ENCODE peak calls at places on chromosome 11, in four cellular contexts. One of them, this sample, is unnamed.

GRCh38 chr11:20057055-20057943 is 103.0 kb downstream of the DBX1 start:
- DNase-seq in NCI-H82: no peak
- DNase-seq in activated naive CD8-positive, alpha-beta T cell treated with anti-CD3 and anti-CD28 coated beads, Interleukin-2, amount 50 U/mL, for 24 hours: no peak
- DNase-seq in CD8-positive, alpha-beta T cell: no peak
- DNase-seq in this sample: no peak

GRCh38 chr11:111347002-111347722 is 31.9 kb downstream of the POU2AF1 start:
- DNase-seq in NCI-H82: no peak
- DNase-seq in CD8-positive, alpha-beta T cell: no peak
- DNase-seq in activated naive CD8-positive, alpha-beta T cell treated with anti-CD3 and anti-CD28 coated beads, Interleukin-2, amount 50 U/mL, for 24 hours: no peak
- DNase-seq in this sample: no peak

GRCh38 chr11:19919050-19919561 is 206.5 kb downstream of the NAV2 start:
- DNase-seq in NCI-H82: no peak
- DNase-seq in activated naive CD8-positive, alpha-beta T cell treated with anti-CD3 and anti-CD28 coated beads, Interleukin-2, amount 50 U/mL, for 24 hours: no peak
- DNase-seq in CD8-positive, alpha-beta T cell: no peak
- DNase-seq in this sample: no peak

GRCh38 chr11:112784323-112785073 is 176.7 kb upstream of the NCAM1 start:
- DNase-seq in NCI-H82: peak; percentile 94
- DNase-seq in CD8-positive, alpha-beta T cell: no peak
- DNase-seq in activated naive CD8-positive, alpha-beta T cell treated with anti-CD3 and anti-CD28 coated beads, Interleukin-2, amount 50 U/mL, for 24 hours: no peak
- DNase-seq in this sample: no peak

GRCh38 chr11:43825217-43825816 is 55.3 kb upstream of the ALKBH3 start:
- DNase-seq in NCI-H82: peak; percentile 43
- DNase-seq in CD8-positive, alpha-beta T cell: no peak
- DNase-seq in activated naive CD8-positive, alpha-beta T cell treated with anti-CD3 and anti-CD28 coated beads, Interleukin-2, amount 50 U/mL, for 24 hours: peak; percentile 10
- DNase-seq in this sample: no peak

GRCh38 chr11:12757416-12757815 is 83.2 kb downstream of the TEAD1 start:
- DNase-seq in NCI-H82: peak; percentile 15
- DNase-seq in activated naive CD8-positive, alpha-beta T cell treated with anti-CD3 and anti-CD28 coated beads, Interleukin-2, amount 50 U/mL, for 24 hours: no peak
- DNase-seq in CD8-positive, alpha-beta T cell: no peak
- DNase-seq in this sample: no peak

GRCh38 chr11:75582935-75583709 is 21.1 kb downstream of the SERPINH1 start:
- DNase-seq in NCI-H82: peak; percentile 76
- DNase-seq in activated naive CD8-positive, alpha-beta T cell treated with anti-CD3 and anti-CD28 coated beads, Interleukin-2, amount 50 U/mL, for 24 hours: peak; percentile 74
- DNase-seq in CD8-positive, alpha-beta T cell: peak; percentile 77
- DNase-seq in this sample: no peak

GRCh38 chr11:56331861-56332491 is 13.9 kb upstream of the OR8K1 start:
- DNase-seq in activated naive CD8-positive, alpha-beta T cell treated with anti-CD3 and anti-CD28 coated beads, Interleukin-2, amount 50 U/mL, for 24 hours: no peak
- DNase-seq in NCI-H82: peak; percentile 0
- DNase-seq in CD8-positive, alpha-beta T cell: no peak
- DNase-seq in this sample: no peak

GRCh38 chr11:128929991-128930390 is 12.7 kb downstream of the TP53AIP1 start:
- DNase-seq in activated naive CD8-positive, alpha-beta T cell treated with anti-CD3 and anti-CD28 coated beads, Interleukin-2, amount 50 U/mL, for 24 hours: no peak
- DNase-seq in CD8-positive, alpha-beta T cell: no peak
- DNase-seq in NCI-H82: no peak
- DNase-seq in this sample: no peak

GRCh38 chr11:33062137-33062536 is 22.8 kb downstream of the TCP11L1 start:
- DNase-seq in activated naive CD8-positive, alpha-beta T cell treated with anti-CD3 and anti-CD28 coated beads, Interleukin-2, amount 50 U/mL, for 24 hours: no peak
- DNase-seq in NCI-H82: no peak
- DNase-seq in CD8-positive, alpha-beta T cell: no peak
- DNase-seq in this sample: no peak

GRCh38 chr11:36192723-36193619 is 96.3 kb downstream of the COMMD9 start:
- DNase-seq in CD8-positive, alpha-beta T cell: no peak
- DNase-seq in activated naive CD8-positive, alpha-beta T cell treated with anti-CD3 and anti-CD28 coated beads, Interleukin-2, amount 50 U/mL, for 24 hours: no peak
- DNase-seq in NCI-H82: no peak
- DNase-seq in this sample: no peak

GRCh38 chr11:19218801-19219460 is 17.1 kb upstream of the CSRP3 start:
- DNase-seq in CD8-positive, alpha-beta T cell: no peak
- DNase-seq in activated naive CD8-positive, alpha-beta T cell treated with anti-CD3 and anti-CD28 coated beads, Interleukin-2, amount 50 U/mL, for 24 hours: no peak
- DNase-seq in NCI-H82: no peak
- DNase-seq in this sample: no peak

GRCh38 chr11:112656772-112657428 is 304.3 kb upstream of the NCAM1 start:
- DNase-seq in CD8-positive, alpha-beta T cell: no peak
- DNase-seq in activated naive CD8-positive, alpha-beta T cell treated with anti-CD3 and anti-CD28 coated beads, Interleukin-2, amount 50 U/mL, for 24 hours: no peak
- DNase-seq in NCI-H82: no peak
- DNase-seq in this sample: no peak

This sample was measured in T-helper 22 cell.